ENCODE peak calls at places on chromosomes 13 and 19, in seven cellular contexts. One of them, this sample, is unnamed.

GRCh38 chr19:45171211-45171623 is 6.8 kb downstream of the TRAPPC6A start:
- DNase-seq in uterus: no peak
- DNase-seq in mesothelial cell of epicardium: no peak
- DNase-seq in CD4-positive, alpha-beta T cell: peak
- DNase-seq in transverse colon: no peak
- DNase-seq in breast epithelium: no peak
- DNase-seq in H9: no peak
- DNase-seq in this sample: no peak

GRCh38 chr19:1156305-1156801 is 17.7 kb downstream of the SBNO2 start:
- DNase-seq in uterus: peak
- DNase-seq in mesothelial cell of epicardium: no peak
- DNase-seq in CD4-positive, alpha-beta T cell: no peak
- DNase-seq in transverse colon: no peak
- DNase-seq in breast epithelium: no peak
- DNase-seq in H9: no peak
- DNase-seq in this sample: peak

GRCh38 chr19:1747285-1748114 is 5.8 kb upstream of the ONECUT3 start:
- DNase-seq in uterus: no peak
- DNase-seq in mesothelial cell of epicardium: no peak
- DNase-seq in CD4-positive, alpha-beta T cell: peak
- DNase-seq in transverse colon: no peak
- DNase-seq in breast epithelium: no peak
- DNase-seq in H9: peak
- DNase-seq in this sample: no peak

GRCh38 chr13:65600702-65601101 is 1629.4 kb downstream of the PCDH9 start:
- DNase-seq in uterus: no peak
- DNase-seq in mesothelial cell of epicardium: no peak
- DNase-seq in CD4-positive, alpha-beta T cell: no peak
- DNase-seq in transverse colon: no peak
- DNase-seq in breast epithelium: no peak
- DNase-seq in H9: no peak
- DNase-seq in this sample: no peak

GRCh38 chr13:51230473-51231105 is 8.4 kb downstream of the FAM124A start:
- DNase-seq in uterus: peak
- DNase-seq in mesothelial cell of epicardium: no peak
- DNase-seq in CD4-positive, alpha-beta T cell: no peak
- DNase-seq in transverse colon: peak
- DNase-seq in breast epithelium: no peak
- DNase-seq in H9: peak
- DNase-seq in this sample: no peak

GRCh38 chr19:47036233-47036651 is 12.2 kb downstream of the TMEM160 start:
- DNase-seq in uterus: no peak
- DNase-seq in mesothelial cell of epicardium: no peak
- DNase-seq in CD4-positive, alpha-beta T cell: no peak
- DNase-seq in transverse colon: peak
- DNase-seq in breast epithelium: no peak
- DNase-seq in H9: no peak
- DNase-seq in this sample: peak

GRCh38 chr19:56400485-56400884 is 3.6 kb upstream of the ZNF583 start:
- DNase-seq in uterus: no peak
- DNase-seq in mesothelial cell of epicardium: no peak
- DNase-seq in CD4-positive, alpha-beta T cell: no peak
- DNase-seq in transverse colon: no peak
- DNase-seq in breast epithelium: no peak
- DNase-seq in H9: no peak
- DNase-seq in this sample: no peak

GRCh38 chr13:109671919-109672318 is 114.5 kb downstream of the IRS2 start:
- DNase-seq in uterus: no peak
- DNase-seq in mesothelial cell of epicardium: no peak
- DNase-seq in CD4-positive, alpha-beta T cell: no peak
- DNase-seq in transverse colon: no peak
- DNase-seq in breast epithelium: no peak
- DNase-seq in H9: no peak
- DNase-seq in this sample: no peak

GRCh38 chr19:44955500-44956439 is 590 bp downstream of the CLPTM1 start:
- DNase-seq in uterus: no peak
- DNase-seq in mesothelial cell of epicardium: no peak
- DNase-seq in CD4-positive, alpha-beta T cell: no peak
- DNase-seq in transverse colon: no peak
- DNase-seq in breast epithelium: no peak
- DNase-seq in H9: no peak
- DNase-seq in this sample: no peak

GRCh38 chr19:50555033-50555432 is 13.2 kb downstream of the LRRC4B start:
- DNase-seq in uterus: no peak
- DNase-seq in mesothelial cell of epicardium: no peak
- DNase-seq in CD4-positive, alpha-beta T cell: no peak
- DNase-seq in transverse colon: no peak
- DNase-seq in breast epithelium: no peak
- DNase-seq in H9: no peak
- DNase-seq in this sample: no peak

GRCh38 chr19:55681131-55682087 is 6.4 kb downstream of the EPN1 start:
- DNase-seq in uterus: no peak
- DNase-seq in mesothelial cell of epicardium: no peak
- DNase-seq in CD4-positive, alpha-beta T cell: no peak
- DNase-seq in transverse colon: no peak
- DNase-seq in breast epithelium: no peak
- DNase-seq in H9: no peak
- DNase-seq in this sample: no peak

GRCh38 chr13:113538689-113539058 is 45.9 kb upstream of the TFDP1 start:
- DNase-seq in uterus: peak
- DNase-seq in mesothelial cell of epicardium: no peak
- DNase-seq in CD4-positive, alpha-beta T cell: no peak
- DNase-seq in transverse colon: no peak
- DNase-seq in breast epithelium: peak
- DNase-seq in H9: no peak
- DNase-seq in this sample: peak

GRCh38 chr13:28498481-28499115 is 3.7 kb upstream of the FLT1 start:
- DNase-seq in uterus: no peak
- DNase-seq in mesothelial cell of epicardium: no peak
- DNase-seq in CD4-positive, alpha-beta T cell: no peak
- DNase-seq in transverse colon: no peak
- DNase-seq in breast epithelium: no peak
- DNase-seq in H9: no peak
- DNase-seq in this sample: no peak

GRCh38 chr13:43573361-43573740 is 213.4 kb downstream of the ENOX1 start:
- DNase-seq in uterus: no peak
- DNase-seq in mesothelial cell of epicardium: no peak
- DNase-seq in CD4-positive, alpha-beta T cell: no peak
- DNase-seq in transverse colon: no peak
- DNase-seq in breast epithelium: no peak
- DNase-seq in H9: no peak
- DNase-seq in this sample: no peak

GRCh38 chr19:46493236-46494114 is 2.2 kb downstream of the PNMA8B start:
- DNase-seq in uterus: no peak
- DNase-seq in mesothelial cell of epicardium: peak
- DNase-seq in CD4-positive, alpha-beta T cell: peak
- DNase-seq in transverse colon: peak
- DNase-seq in breast epithelium: no peak
- DNase-seq in H9: peak
- DNase-seq in this sample: peak

GRCh38 chr19:1252818-1253513 is 4.6 kb downstream of the MIDN start:
- DNase-seq in uterus: peak
- DNase-seq in mesothelial cell of epicardium: no peak
- DNase-seq in CD4-positive, alpha-beta T cell: peak
- DNase-seq in transverse colon: peak
- DNase-seq in breast epithelium: peak
- DNase-seq in H9: no peak
- DNase-seq in this sample: peak

GRCh38 chr13:107842562-107843180 is 372.7 kb downstream of the LIG4 start:
- DNase-seq in uterus: no peak
- DNase-seq in mesothelial cell of epicardium: no peak
- DNase-seq in CD4-positive, alpha-beta T cell: no peak
- DNase-seq in transverse colon: no peak
- DNase-seq in breast epithelium: no peak
- DNase-seq in H9: no peak
- DNase-seq in this sample: no peak

DNA sequence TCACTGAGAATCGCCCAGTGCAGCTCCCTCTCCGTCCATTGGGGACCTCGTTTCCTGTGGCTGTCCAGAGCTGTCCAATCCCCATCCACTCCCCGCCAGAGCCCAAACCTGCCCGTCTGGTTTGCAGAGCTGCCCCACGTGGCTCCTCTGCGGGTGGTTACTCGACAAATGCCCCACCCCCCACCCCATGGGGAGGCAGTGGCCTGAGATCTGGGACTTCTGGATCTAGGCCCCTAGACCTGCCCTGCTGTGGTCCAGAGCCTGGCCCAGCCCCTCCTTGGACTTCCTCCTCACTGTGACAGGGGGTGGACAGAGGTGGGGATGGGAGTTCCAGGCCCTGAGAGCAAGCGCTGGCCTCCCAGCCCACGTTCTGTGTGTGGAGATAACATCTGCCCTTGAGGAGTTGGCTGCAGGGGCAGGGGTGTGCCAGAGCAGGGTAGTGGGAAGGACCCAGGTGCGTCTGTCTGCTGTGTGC is 29.1 kb downstream of the PAK4 start:
- DNase-seq in uterus: no peak
- DNase-seq in mesothelial cell of epicardium: peak
- DNase-seq in CD4-positive, alpha-beta T cell: no peak
- DNase-seq in transverse colon: peak
- DNase-seq in breast epithelium: peak
- DNase-seq in H9: peak
- DNase-seq in this sample: peak
- TF ChIP-seq CTCF in uterus: no peak
- TF ChIP-seq CTCF in mesothelial cell of epicardium: no peak
- TF ChIP-seq CTCF in CD4-positive, alpha-beta T cell: no peak
- TF ChIP-seq CTCF in transverse colon: no peak
- TF ChIP-seq CTCF in breast epithelium: no peak
- TF ChIP-seq CTCF in H9: peak
- TF ChIP-seq CTCF in this sample: peak

DNA sequence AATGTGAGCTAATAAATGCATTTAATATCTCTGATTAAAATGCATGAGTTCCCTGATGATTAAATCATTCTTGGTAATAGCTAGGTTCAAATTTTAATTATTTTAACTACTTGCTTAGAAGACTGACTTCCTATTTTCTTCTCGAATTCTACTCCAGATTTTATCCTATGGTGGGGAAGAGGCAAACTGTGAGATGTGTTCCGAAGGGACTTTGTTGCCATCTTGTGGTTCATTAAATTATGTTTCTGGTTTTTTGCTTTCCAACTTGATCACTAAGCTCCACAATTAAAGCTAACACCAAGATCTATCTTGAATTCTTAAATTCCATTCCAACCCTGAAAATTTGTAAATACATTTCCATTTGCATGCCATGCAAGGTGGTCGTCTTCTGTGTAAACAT is 538.4 kb upstream of the PCDH20 start:
- DNase-seq in uterus: no peak
- DNase-seq in mesothelial cell of epicardium: no peak
- DNase-seq in CD4-positive, alpha-beta T cell: no peak
- DNase-seq in transverse colon: no peak
- DNase-seq in breast epithelium: no peak
- DNase-seq in H9: no peak
- DNase-seq in this sample: no peak
- TF ChIP-seq CTCF in uterus: no peak
- TF ChIP-seq CTCF in mesothelial cell of epicardium: peak
- TF ChIP-seq CTCF in CD4-positive, alpha-beta T cell: no peak
- TF ChIP-seq CTCF in transverse colon: no peak
- TF ChIP-seq CTCF in breast epithelium: no peak
- TF ChIP-seq CTCF in H9: peak
- TF ChIP-seq CTCF in this sample: no peak

DNA sequence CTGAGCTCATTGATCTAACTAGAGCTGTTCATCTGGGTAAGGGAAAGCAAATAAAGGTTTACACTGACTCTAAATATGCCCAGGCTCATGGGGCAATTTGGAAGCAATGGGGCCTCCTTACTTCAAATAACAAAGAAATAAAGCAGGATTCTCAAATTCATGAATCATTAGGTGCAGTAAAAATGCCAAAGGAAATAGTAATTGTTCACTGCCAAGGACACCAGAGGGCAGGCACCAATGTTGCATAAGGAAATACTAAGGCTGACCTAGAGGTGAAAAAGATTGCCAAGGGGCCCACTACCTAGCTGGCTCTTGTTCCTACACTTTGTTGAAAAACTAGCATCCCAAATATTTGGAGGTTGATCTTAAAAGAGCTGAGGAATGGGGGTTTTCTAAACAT is 1686.7 kb upstream of the MIR17HG start:
- DNase-seq in uterus: no peak
- DNase-seq in mesothelial cell of epicardium: no peak
- DNase-seq in CD4-positive, alpha-beta T cell: no peak
- DNase-seq in transverse colon: no peak
- DNase-seq in breast epithelium: no peak
- DNase-seq in H9: no peak
- DNase-seq in this sample: no peak
- TF ChIP-seq CTCF in uterus: no peak
- TF ChIP-seq CTCF in mesothelial cell of epicardium: no peak
- TF ChIP-seq CTCF in CD4-positive, alpha-beta T cell: no peak
- TF ChIP-seq CTCF in transverse colon: no peak
- TF ChIP-seq CTCF in breast epithelium: no peak
- TF ChIP-seq CTCF in H9: no peak
- TF ChIP-seq CTCF in this sample: no peak

GRCh38 chr19:14089662-14090508 is 666 bp downstream of the SAMD1 start:
- DNase-seq in uterus: no peak
- DNase-seq in mesothelial cell of epicardium: peak
- DNase-seq in CD4-positive, alpha-beta T cell: no peak
- DNase-seq in transverse colon: peak
- DNase-seq in breast epithelium: no peak
- DNase-seq in H9: no peak
- DNase-seq in this sample: peak
- TF ChIP-seq CTCF in uterus: peak
- TF ChIP-seq CTCF in mesothelial cell of epicardium: peak
- TF ChIP-seq CTCF in CD4-positive, alpha-beta T cell: no peak
- TF ChIP-seq CTCF in transverse colon: peak
- TF ChIP-seq CTCF in breast epithelium: peak
- TF ChIP-seq CTCF in H9: peak
- TF ChIP-seq CTCF in this sample: no peak

GRCh38 chr13:36954542-36954941 is 34.5 kb upstream of the SMAD9 start:
- DNase-seq in uterus: no peak
- DNase-seq in mesothelial cell of epicardium: no peak
- DNase-seq in CD4-positive, alpha-beta T cell: no peak
- DNase-seq in transverse colon: no peak
- DNase-seq in breast epithelium: no peak
- DNase-seq in H9: no peak
- DNase-seq in this sample: no peak

GRCh38 chr13:36950330-36950729 is 30.3 kb upstream of the SMAD9 start:
- DNase-seq in uterus: no peak
- DNase-seq in mesothelial cell of epicardium: no peak
- DNase-seq in CD4-positive, alpha-beta T cell: no peak
- DNase-seq in transverse colon: no peak
- DNase-seq in breast epithelium: no peak
- DNase-seq in H9: no peak
- DNase-seq in this sample: no peak

GRCh38 chr13:36945078-36945477 is 25.0 kb upstream of the SMAD9 start:
- DNase-seq in uterus: no peak
- DNase-seq in mesothelial cell of epicardium: no peak
- DNase-seq in CD4-positive, alpha-beta T cell: no peak
- DNase-seq in transverse colon: no peak
- DNase-seq in breast epithelium: no peak
- DNase-seq in H9: no peak
- DNase-seq in this sample: no peak

GRCh38 chr13:36950920-36951319 is 30.9 kb upstream of the SMAD9 start:
- DNase-seq in uterus: no peak
- DNase-seq in mesothelial cell of epicardium: no peak
- DNase-seq in CD4-positive, alpha-beta T cell: no peak
- DNase-seq in transverse colon: no peak
- DNase-seq in breast epithelium: no peak
- DNase-seq in H9: no peak
- DNase-seq in this sample: no peak
- TF ChIP-seq CTCF in uterus: no peak
- TF ChIP-seq CTCF in mesothelial cell of epicardium: no peak
- TF ChIP-seq CTCF in CD4-positive, alpha-beta T cell: no peak
- TF ChIP-seq CTCF in transverse colon: no peak
- TF ChIP-seq CTCF in breast epithelium: no peak
- TF ChIP-seq CTCF in H9: no peak
- TF ChIP-seq CTCF in this sample: no peak

GRCh38 chr13:26062853-26063444 is 11.1 kb upstream of the SHISA2 start:
- DNase-seq in uterus: no peak
- DNase-seq in mesothelial cell of epicardium: no peak
- DNase-seq in CD4-positive, alpha-beta T cell: no peak
- DNase-seq in transverse colon: peak
- DNase-seq in breast epithelium: no peak
- DNase-seq in H9: no peak
- DNase-seq in this sample: no peak
- TF ChIP-seq CTCF in uterus: peak
- TF ChIP-seq CTCF in mesothelial cell of epicardium: peak
- TF ChIP-seq CTCF in CD4-positive, alpha-beta T cell: peak
- TF ChIP-seq CTCF in transverse colon: peak
- TF ChIP-seq CTCF in breast epithelium: peak
- TF ChIP-seq CTCF in H9: peak
- TF ChIP-seq CTCF in this sample: peak